ENCODE peak calls at places on chromosomes 6 and 20, in ten cellular contexts. I is AG09309; K is gastrocnemius medialis; W is hepatocyte; C is endodermal cell; V is heart right ventricle; O is cardiac muscle cell; X is A549; A is CD8-positive, alpha-beta T cell; M is cardiac fibroblast. S is an unnamed sample.

GRCh38 chr6:141291322-141291721 is 841.4 kb upstream of the GJE1 start:
- DNase-seq in O (no peak), I (no peak), C (no peak), V (no peak), X (no peak), M (no peak), K (no peak), A (no peak), W (no peak), S (no peak)

GRCh38 chr6:170073846-170074245 is 217.0 kb downstream of the DLL1 start:
- DNase-seq in C (peak; percentile 17), W (no peak), M (no peak), V (no peak), I (no peak), K (no peak), O (no peak), A (no peak), X (no peak), S (no peak)

GRCh38 chr6:77403424-77403823 is 59.9 kb downstream of the HTR1B start:
- DNase-seq in V (no peak), C (no peak), I (peak; percentile 23), W (peak; percentile 6), K (no peak), O (peak; percentile 45), X (no peak), M (peak; percentile 46), A (no peak), S (no peak)

GRCh38 chr6:10954590-10955010 is 67.7 kb downstream of the SYCP2L start:
- DNase-seq in K (no peak), X (peak; percentile 30), V (peak; percentile 78), M (peak; percentile 87), I (peak; percentile 10), O (peak; percentile 91), A (peak; percentile 52), C (peak; percentile 97), W (peak; percentile 92), S (peak; percentile 77)

GRCh38 chr6:119443993-119444641 is 94.6 kb upstream of the MAN1A1 start:
- DNase-seq in I (no peak), X (no peak), A (no peak), C (no peak), O (peak; percentile 56), K (no peak), V (no peak), W (no peak), M (peak; percentile 37), S (no peak)

GRCh38 chr6:80437186-80437585 is 330.7 kb downstream of the BCKDHB start:
- DNase-seq in M (no peak), V (no peak), O (no peak), W (no peak), I (no peak), A (no peak), C (no peak), X (no peak), K (no peak), S (no peak)

GRCh38 chr6:158304254-158304653 is 8.0 kb upstream of the TULP4 start:
- DNase-seq in X (no peak), I (no peak), A (no peak), M (no peak), O (no peak), W (no peak), V (no peak), K (no peak), C (no peak), S (no peak)

GRCh38 chr6:25971187-25971811 is 8.7 kb downstream of the TRIM38 start:
- DNase-seq in W (peak; percentile 64), O (peak; percentile 97), C (no peak), I (peak; percentile 87), K (no peak), V (no peak), X (peak; percentile 29), M (peak; percentile 96), A (no peak), S (no peak)

GRCh38 chr20:5390719-5391118 is 74.0 kb upstream of the PROKR2 start:
- DNase-seq in O (no peak), M (no peak), V (no peak), A (no peak), W (no peak), C (no peak), K (no peak), X (no peak), I (no peak), S (no peak)

GRCh38 chr20:58436868-58437645 is 48.0 kb downstream of the VAPB start:
- DNase-seq in A (no peak), K (no peak), M (no peak), C (no peak), V (no peak), W (peak; percentile 50), O (no peak), I (no peak), X (peak; percentile 45), S (no peak)

GRCh38 chr6:34346175-34347119 is 46.0 kb downstream of the NUDT3 start:
- DNase-seq in X (no peak), K (no peak), I (no peak), C (no peak), O (no peak), W (no peak), V (no peak), M (no peak), A (no peak), S (peak; percentile 26)

GRCh38 chr6:16370943-16371342 is 132.6 kb downstream of the GMPR start:
- DNase-seq in I (no peak), V (no peak), K (no peak), A (no peak), W (no peak), O (no peak), M (no peak), C (no peak), X (no peak), S (peak; percentile 25)

GRCh38 chr20:1188347-1188746 is 3.6 kb upstream of the TMEM74B start:
- DNase-seq in K (no peak), O (no peak), M (no peak), W (no peak), C (no peak), I (no peak), A (no peak), V (no peak), X (no peak), S (no peak)

GRCh38 chr6:50271266-50271665 is 221.5 kb upstream of the DEFB112 start:
- DNase-seq in M (no peak), O (no peak), I (no peak), W (no peak), X (no peak), C (no peak), K (no peak), A (no peak), V (no peak), S (no peak)

GRCh38 chr20:4573564-4574355 is 147.9 kb upstream of the PRND start:
- DNase-seq in A (no peak), C (no peak), X (peak; percentile 94), W (no peak), M (peak; percentile 56), O (peak; percentile 77), V (no peak), I (peak; percentile 89), K (no peak), S (no peak)

GRCh38 chr6:32969685-32970412 is 1.5 kb downstream of the BRD2 start:
- DNase-seq in A (peak; percentile 75), M (peak; percentile 97), O (peak; percentile 98), I (peak; percentile 89), W (peak; percentile 86), X (peak; percentile 44), V (peak; percentile 73), C (peak; percentile 93), K (peak; percentile 86), S (peak; percentile 86)
- TF ChIP-seq CTCF in A (no peak), M (peak; percentile 18), O (peak; percentile 23), I (no peak), W (peak; percentile 31), X (no peak), V (peak; percentile 36), C (peak; percentile 48), K (peak; percentile 56), S (peak; percentile 29)

DNA sequence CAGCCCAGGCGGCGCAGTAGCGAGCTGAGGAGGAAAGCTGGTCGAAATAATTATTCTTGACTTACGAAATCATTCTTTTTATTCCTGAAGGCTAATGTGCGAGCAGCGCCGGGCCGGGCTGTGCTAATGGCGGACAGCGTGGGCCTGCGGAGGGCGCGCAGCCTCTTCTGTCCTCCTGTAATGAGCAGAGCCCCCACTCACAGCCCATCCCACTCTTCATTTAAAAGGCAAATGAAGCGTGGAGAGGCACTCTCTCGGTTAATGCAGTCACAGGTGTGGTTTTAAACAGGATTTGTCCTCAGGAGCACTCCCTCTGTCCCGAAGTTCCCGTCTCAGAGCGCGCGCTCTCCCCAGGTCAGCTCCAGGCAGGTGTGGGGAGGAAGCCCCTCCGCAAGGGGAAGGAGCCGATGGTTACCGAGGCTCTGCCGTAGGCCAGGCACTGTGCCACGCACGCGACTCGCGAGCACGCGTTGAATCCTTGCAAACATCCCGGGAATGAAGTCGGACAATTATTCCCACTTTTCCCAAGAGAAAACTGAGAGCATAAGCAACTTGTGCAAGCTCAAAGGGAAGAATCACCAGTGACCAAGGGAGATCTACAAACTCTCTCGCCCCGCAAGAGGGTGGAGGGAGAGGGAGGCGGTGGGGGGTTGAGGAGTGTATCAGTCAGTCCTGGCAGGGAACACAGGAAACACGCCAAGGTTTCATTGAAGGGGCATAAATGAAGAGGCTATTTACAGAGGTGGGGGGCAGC is 35.5 kb upstream of the ZFAND3 start:
- DNase-seq in A (no peak), X (no peak), V (peak; percentile 24), M (peak; percentile 53), K (no peak), W (peak; percentile 41), C (peak; percentile 71), I (no peak), O (peak; percentile 55), S (peak; percentile 47)
- H3K4me3 ChIP-seq in A (peak overlapping the region; percentile 50), X (no peak overlapping the region), V (peak overlapping the region; percentile 48), M (peak overlapping the region; percentile 13), K (peak overlapping the region; percentile 50), W (peak overlapping the region; percentile 27), C (peak overlapping the region; percentile 78), I (peak overlapping the region; percentile 25), O (no peak overlapping the region), S (peak overlapping the region; percentile 56)

DNA sequence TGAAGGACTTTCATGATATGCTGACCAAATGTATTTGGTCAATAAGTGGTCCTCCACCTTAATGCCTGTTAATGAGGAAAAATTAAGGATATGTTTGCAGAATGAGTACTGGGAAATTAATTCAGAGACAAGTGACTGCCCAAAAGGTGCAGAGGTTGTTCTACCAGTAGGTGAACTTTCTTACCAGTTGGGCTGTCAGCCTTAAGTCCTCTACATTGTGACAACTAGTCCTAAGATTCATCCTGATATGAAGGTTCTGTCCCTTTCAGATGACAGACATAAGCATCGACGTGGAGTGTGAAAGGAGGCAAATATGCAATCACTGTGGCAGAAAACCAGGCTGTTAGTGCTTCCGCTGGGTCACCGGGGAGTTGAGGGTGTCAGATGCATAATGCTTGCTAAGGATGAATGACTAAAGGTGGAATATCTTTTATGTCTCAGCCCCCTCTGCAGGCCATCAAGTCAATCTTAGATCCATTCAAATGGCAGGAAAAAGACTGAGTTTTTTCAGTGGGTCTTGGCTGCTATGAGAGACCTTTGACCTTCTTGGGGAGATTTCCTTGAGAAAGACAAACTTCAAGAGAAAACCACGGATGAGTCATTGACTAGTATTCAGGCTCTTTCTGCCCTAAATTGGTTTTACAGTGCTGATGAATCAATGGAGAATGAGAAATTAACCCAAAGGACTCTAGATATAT is 226.0 kb downstream of the TPBG start:
- DNase-seq in M (peak; percentile 47), V (no peak), A (no peak), O (peak; percentile 62), X (peak; percentile 26), K (no peak), W (peak; percentile 13), C (peak; percentile 75), I (peak; percentile 73), S (peak; percentile 46)
- TF ChIP-seq CTCF in M (no peak), V (peak; percentile 5), A (no peak), O (peak; percentile 17), X (peak; percentile 44), K (no peak), W (peak; percentile 18), C (peak; percentile 66), I (peak; percentile 35), S (peak; percentile 44)

GRCh38 chr6:132919476-132919875 is 105.1 kb downstream of the RPS12 start:
- DNase-seq in I (peak; percentile 31), W (peak; percentile 59), A (no peak), M (peak; percentile 96), K (peak; percentile 51), V (peak; percentile 60), O (peak; percentile 97), C (no peak), X (no peak), S (no peak)
- H3K4me3 ChIP-seq in I (no peak overlapping the region), W (no peak overlapping the region), A (no peak overlapping the region), M (no peak overlapping the region), K (no peak overlapping the region), V (no peak overlapping the region), O (no peak overlapping the region), C (no peak overlapping the region), X (no peak overlapping the region), S (no peak overlapping the region)